ENCODE peak calls at places on chromosomes 3 and 15, in five cellular contexts. E is GM12878, D is HepG2, O is K562, F is H1. H is an unnamed sample.

GRCh38 chr3:46368569-46368968 is 2.2 kb upstream of the CCR5 start:
- DNase-seq in E (peak), D (no peak), O (no peak), F (peak), H (no peak)

GRCh38 chr3:59566481-59566975 is 516.7 kb upstream of the CFAP20DC start:
- DNase-seq in E (peak), D (no peak), O (no peak), F (no peak), H (no peak)

GRCh38 chr3:106688463-106688862 is 688.8 kb upstream of the CCDC54 start:
- DNase-seq in E (no peak), D (peak), O (no peak), F (no peak), H (no peak)

GRCh38 chr3:141076821-141077571 is 25.8 kb downstream of the SPSB4 start:
- DNase-seq in E (no peak), D (no peak), O (no peak), F (no peak), H (no peak)

GRCh38 chr3:129003578-129004112 is 2.5 kb downstream of the EFCC1 start:
- DNase-seq in E (no peak), D (peak), O (no peak), F (no peak), H (peak)

GRCh38 chr3:46897031-46897430 is 19.5 kb downstream of the PTH1R start:
- DNase-seq in E (no peak), D (no peak), O (no peak), F (no peak), H (no peak)

GRCh38 chr3:196778755-196779154 is 39.1 kb downstream of the PAK2 start:
- DNase-seq in E (no peak), D (no peak), O (no peak), F (no peak), H (no peak)

GRCh38 chr3:28577941-28578340 is 229.3 kb upstream of the AZI2 start:
- DNase-seq in E (no peak), D (no peak), O (no peak), F (no peak), H (no peak)

DNA sequence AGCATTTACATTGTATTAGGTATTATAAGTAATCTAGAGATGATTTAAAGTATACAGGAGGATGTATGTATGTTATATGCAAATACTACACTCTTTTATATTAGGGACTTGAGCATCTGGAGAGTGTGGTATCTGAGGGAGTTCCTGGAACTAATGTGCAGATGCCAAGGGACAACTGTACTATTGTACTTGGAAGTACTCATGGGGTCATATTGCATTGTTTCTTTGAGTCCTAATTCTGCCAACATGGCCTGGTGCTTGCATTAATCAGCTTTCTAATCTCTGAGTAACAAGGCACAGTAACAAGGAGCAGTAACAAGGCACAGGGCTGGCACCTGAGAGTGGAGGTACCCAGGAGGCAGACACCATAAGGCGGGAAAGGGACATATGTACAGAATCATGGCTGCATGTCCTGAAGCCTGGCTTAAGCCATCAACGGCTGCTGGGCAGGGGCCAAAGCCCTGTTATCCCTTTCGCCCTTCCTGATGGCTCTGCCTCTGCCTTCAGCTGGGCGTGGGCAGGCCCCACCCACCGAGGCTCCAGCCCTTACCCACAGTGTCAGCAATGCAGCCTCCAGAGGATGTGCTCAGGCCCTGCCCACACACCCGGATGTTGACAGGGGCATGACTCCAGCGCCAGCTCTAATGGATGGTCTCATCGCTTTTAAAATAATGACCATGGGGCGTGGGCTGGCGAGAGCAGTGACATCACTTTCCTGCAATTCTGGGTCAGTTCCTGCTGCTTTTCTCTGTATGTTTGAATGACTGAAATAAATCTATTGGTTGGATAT is 22.9 kb downstream of the CEMIP start:
- DNase-seq in E (no peak), D (no peak), O (no peak), F (no peak), H (no peak)
- TF ChIP-seq SRF in E (no peak), D (no peak), O (no peak), F (no peak), H (no peak)

DNA sequence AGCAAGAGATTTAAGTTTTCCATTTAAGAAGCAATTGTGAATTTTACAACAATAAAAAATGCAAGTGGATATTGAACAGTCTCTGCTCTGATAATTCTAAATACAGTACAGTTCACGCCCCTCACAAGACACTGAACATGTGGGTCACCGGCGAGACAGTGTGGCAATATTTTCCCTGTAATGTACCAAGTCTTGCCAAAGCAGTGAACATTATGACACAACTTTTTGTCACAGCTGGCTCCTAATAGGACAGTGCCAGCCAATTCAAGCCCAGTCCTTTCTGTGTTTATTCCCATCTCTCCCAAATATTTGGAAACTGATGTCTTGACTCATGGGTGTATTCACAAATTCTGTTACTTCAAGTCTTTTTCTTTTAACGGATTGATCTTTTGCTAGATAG is 62.3 kb downstream of the PPARG start:
- DNase-seq in E (no peak), D (no peak), O (no peak), F (no peak), H (no peak)
- TF ChIP-seq SRF in E (no peak), D (no peak), O (no peak), F (no peak), H (no peak)

GRCh38 chr15:42118650-42119531 is 24.5 kb upstream of the PLA2G4D start:
- DNase-seq in E (no peak), D (no peak), O (no peak), F (no peak), H (no peak)
- TF ChIP-seq SRF in E (no peak), D (no peak), O (no peak), F (no peak), H (no peak)

GRCh38 chr15:80240261-80240660 is 11.8 kb downstream of the CTXND1 start:
- DNase-seq in E (no peak), D (no peak), O (no peak), F (no peak), H (no peak)

GRCh38 chr15:80242802-80243201 is 9.2 kb downstream of the CTXND1 start:
- DNase-seq in E (no peak), D (no peak), O (no peak), F (no peak), H (no peak)

GRCh38 chr15:80242132-80242769 is 9.8 kb downstream of the CTXND1 start:
- DNase-seq in E (no peak), D (peak), O (peak), F (peak), H (peak)

GRCh38 chr15:80246425-80246894 is 5.6 kb downstream of the CTXND1 start:
- DNase-seq in E (no peak), D (peak), O (no peak), F (no peak), H (no peak)

GRCh38 chr15:80241508-80241907 is 10.5 kb downstream of the CTXND1 start:
- DNase-seq in E (no peak), D (no peak), O (no peak), F (no peak), H (no peak)
- TF ChIP-seq SRF in E (no peak), D (no peak), O (no peak), F (no peak), H (no peak)

H was measured in HCT116.